ENCODE peak calls at places on chromosome 12, in six cellular contexts. Z is A549, A is endothelial cell of umbilical vein, D is astrocyte of the cerebellum, M is lower lobe of right lung, Y is left lung. O is an unnamed sample.

GRCh38 chr12:85626031-85626781 is 210.0 kb downstream of the RASSF9 start:
- DNase-seq in Z (peak), A (peak), D (peak), M (no peak), Y (no peak), O (peak)

GRCh38 chr12:121781751-121782615 is 11.5 kb downstream of the RHOF start:
- DNase-seq in Z (no peak), A (no peak), D (no peak), M (no peak), Y (no peak), O (no peak)

GRCh38 chr12:19885092-19885813 is 446.0 kb downstream of the AEBP2 start:
- DNase-seq in Z (no peak), A (no peak), D (peak), M (no peak), Y (no peak), O (no peak)

GRCh38 chr12:45217846-45218245 is 2.0 kb downstream of the ANO6 start:
- DNase-seq in Z (no peak), A (peak), D (no peak), M (no peak), Y (no peak), O (no peak)

GRCh38 chr12:95591731-95592130 is 40.5 kb upstream of the USP44 start:
- DNase-seq in Z (no peak), A (no peak), D (no peak), M (no peak), Y (no peak), O (no peak)

GRCh38 chr12:91143241-91143640 is 31.9 kb upstream of the LUM start:
- DNase-seq in Z (no peak), A (peak), D (no peak), M (no peak), Y (no peak), O (no peak)

GRCh38 chr12:49330032-49330619 is 6.9 kb downstream of the C1QL4 start:
- DNase-seq in Z (no peak), A (no peak), D (no peak), M (no peak), Y (no peak), O (no peak)

GRCh38 chr12:88056571-88056970 is 27.4 kb upstream of the C12orf50 start:
- DNase-seq in Z (no peak), A (no peak), D (no peak), M (no peak), Y (no peak), O (no peak)

GRCh38 chr12:3527181-3527580 is 36.2 kb downstream of the PRMT8 start:
- DNase-seq in Z (peak), A (peak), D (no peak), M (no peak), Y (no peak), O (no peak)

GRCh38 chr12:93318720-93319522 is 58.8 kb upstream of the NUDT4 start:
- DNase-seq in Z (no peak), A (no peak), D (no peak), M (no peak), Y (no peak), O (no peak)

GRCh38 chr12:124174406-124174805 is 120.5 kb upstream of the RFLNA start:
- DNase-seq in Z (no peak), A (peak), D (peak), M (no peak), Y (no peak), O (no peak)

GRCh38 chr12:20369164-20370000 is 1.0 kb downstream of the PDE3A start:
- DNase-seq in Z (peak), A (peak), D (no peak), M (peak), Y (peak), O (no peak)

GRCh38 chr12:67531519-67531918 is 117.0 kb upstream of the DYRK2 start:
- DNase-seq in Z (no peak), A (no peak), D (peak), M (no peak), Y (no peak), O (no peak)

GRCh38 chr12:124493809-124494750 is 73.3 kb downstream of the NCOR2 start:
- DNase-seq in Z (no peak), A (no peak), D (no peak), M (no peak), Y (no peak), O (no peak)

GRCh38 chr12:101564912-101565311 is 29.9 kb upstream of the MYBPC1 start:
- DNase-seq in Z (peak), A (no peak), D (no peak), M (no peak), Y (no peak), O (no peak)

GRCh38 chr12:3551386-3551785 is 60.4 kb downstream of the PRMT8 start:
- DNase-seq in Z (no peak), A (no peak), D (no peak), M (no peak), Y (peak), O (no peak)

GRCh38 chr12:52615208-52615868 is 3.0 kb downstream of the KRT73 start:
- DNase-seq in Z (no peak), A (no peak), D (no peak), M (no peak), Y (no peak), O (no peak)

GRCh38 chr12:62720661-62721330 is 214.2 kb downstream of the PPM1H start:
- DNase-seq in Z (no peak), A (peak), D (no peak), M (no peak), Y (no peak), O (peak)

GRCh38 chr12:78384541-78384940 is 480.0 kb upstream of the SYT1 start:
- DNase-seq in Z (no peak), A (no peak), D (no peak), M (no peak), Y (no peak), O (no peak)

GRCh38 chr12:56221233-56221756 is 427 bp downstream of the RNF41 start:
- DNase-seq in Z (peak), A (peak), D (peak), M (peak), Y (peak), O (no peak)

GRCh38 chr12:132772551-132772950 is 10.9 kb upstream of the ANKLE2 start:
- DNase-seq in Z (no peak), A (no peak), D (no peak), M (no peak), Y (no peak), O (no peak)

GRCh38 chr12:70507442-70507841 is 129.8 kb downstream of the PTPRB start:
- DNase-seq in Z (peak), A (peak), D (no peak), M (no peak), Y (no peak), O (no peak)

GRCh38 chr12:64810831-64811230 is 13.6 kb upstream of the TBC1D30 start:
- DNase-seq in Z (peak), A (no peak), D (no peak), M (no peak), Y (no peak), O (no peak)

GRCh38 chr12:47838286-47838931 is 18.7 kb upstream of the HDAC7 start:
- DNase-seq in Z (peak), A (peak), D (no peak), M (no peak), Y (no peak), O (no peak)

GRCh38 chr12:115820661-115821060 is 456.8 kb downstream of the MED13L start:
- DNase-seq in Z (no peak), A (no peak), D (no peak), M (no peak), Y (no peak), O (no peak)

GRCh38 chr12:129665414-129665813 is 238.4 kb downstream of the TMEM132D start:
- DNase-seq in Z (no peak), A (no peak), D (no peak), M (no peak), Y (no peak), O (no peak)

GRCh38 chr12:120126635-120127005 is 10.1 kb upstream of the RAB35 start:
- DNase-seq in Z (no peak), A (peak), D (no peak), M (peak), Y (peak), O (no peak)

GRCh38 chr12:6146951-6147350 is 22.5 kb upstream of the VWF start:
- DNase-seq in Z (no peak), A (no peak), D (no peak), M (no peak), Y (no peak), O (no peak)

GRCh38 chr12:69330475-69331473 is 17.4 kb upstream of the LYZ start:
- DNase-seq in Z (no peak), A (peak), D (no peak), M (peak), Y (peak), O (peak)

GRCh38 chr12:63844391-63845341 is at the start of gene SRGAP1:
- DNase-seq in Z (peak), A (peak), D (no peak), M (peak), Y (peak), O (no peak)

GRCh38 chr12:4719821-4720636 is at the start of gene GALNT8:
- DNase-seq in Z (no peak), A (peak), D (no peak), M (no peak), Y (no peak), O (no peak)

GRCh38 chr12:92634730-92635129 is 68.1 kb upstream of the PLEKHG7 start:
- DNase-seq in Z (no peak), A (no peak), D (no peak), M (no peak), Y (no peak), O (no peak)

GRCh38 chr12:7750350-7750749 is 3.2 kb upstream of the CLEC4C start:
- DNase-seq in Z (no peak), A (no peak), D (no peak), M (no peak), Y (no peak), O (no peak)
- H3K4me3 ChIP-seq in Z (no peak), A (no peak), D (no peak), M (no peak), Y (no peak), O (no peak)

DNA sequence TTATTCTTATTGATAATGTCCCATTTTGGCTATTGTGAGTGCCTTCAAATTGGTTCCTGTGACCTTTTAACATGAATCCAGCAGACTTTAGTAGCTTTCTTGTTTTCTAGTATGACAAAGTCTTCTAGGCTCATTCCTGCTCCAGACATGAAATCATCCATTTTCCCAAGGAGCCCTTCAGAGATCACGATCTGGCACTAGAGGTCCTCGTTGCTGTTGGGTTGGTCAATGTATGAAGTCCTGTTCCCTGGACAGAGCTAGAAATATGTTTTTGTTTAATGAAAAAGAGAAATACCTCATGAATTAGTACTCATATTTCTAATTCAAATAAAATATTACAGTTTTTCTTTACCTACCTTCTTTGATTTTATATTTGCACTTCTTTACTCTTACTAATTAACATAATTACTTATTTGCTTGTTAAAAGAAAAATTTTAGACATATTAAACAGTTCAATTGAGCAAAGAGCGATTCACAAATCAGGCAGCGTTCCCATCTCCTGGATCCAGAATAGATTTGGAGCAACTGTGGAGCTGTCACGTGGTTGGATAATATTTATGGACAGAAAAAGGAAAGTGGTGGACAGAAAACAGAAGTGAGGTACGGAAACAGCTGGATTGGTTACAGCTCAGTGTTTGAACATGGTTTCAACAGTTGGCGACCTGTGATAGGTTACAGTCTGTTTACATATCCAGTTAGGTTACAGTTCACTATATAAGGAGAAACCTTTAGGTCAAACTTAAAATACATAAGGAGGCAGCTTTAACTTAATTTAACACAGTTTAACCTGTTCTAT is 19.8 kb upstream of the FAM234B start:
- DNase-seq in Z (peak), A (peak), D (no peak), M (no peak), Y (no peak), O (no peak)
- TF ChIP-seq CTCF in Z (peak), A (peak), D (peak), M (no peak), Y (peak), O (no peak)

GRCh38 chr12:106139422-106140141 is 828 bp upstream of the NUAK1 start:
- DNase-seq in Z (peak), A (peak), D (no peak), M (peak), Y (peak), O (no peak)
- H3K4me3 ChIP-seq in Z (peak), A (peak), D (peak), M (peak), Y (peak), O (peak)

GRCh38 chr12:128543493-128543892 is 276.5 kb downstream of the TMEM132C start:
- DNase-seq in Z (no peak), A (no peak), D (no peak), M (no peak), Y (no peak), O (no peak)
- TF ChIP-seq CTCF in Z (no peak), A (no peak), D (no peak), M (no peak), Y (no peak), O (no peak)

O was measured in epithelial cell of proximal tubule.